ENCODE peak calls at places on chromosomes 5 and 9, in six cellular contexts. J is activated gamma-delta T cell; P is MG63; W is cardiac fibroblast; G is NCI-H524 treated with DMSO at 0.1 percent for 48 hours; E is stimulated activated CD4-positive, alpha-beta T cell treated with anti-CD3 and anti-CD28 coated beads, Interleukin-15, amount 100 ng/mL, for 24 hours. Q is an unnamed sample.
A peak's percentile ranks its signal among the peaks of the same experiment; 100 is the strongest.

GRCh38 chr9:15220658-15221310 is 86.2 kb downstream of the TTC39B start:
- DNase-seq in E (no peak), G (no peak), W (peak; percentile 82), P (no peak), J (no peak), Q (no peak)

GRCh38 chr5:50666261-50667078 is at the start of gene PARP8:
- DNase-seq in W (peak; percentile 61), E (peak; percentile 56), J (peak; percentile 42), P (peak; percentile 59), G (no peak), Q (peak; percentile 65)

GRCh38 chr5:87258507-87258906 is 9.2 kb upstream of the RASA1 start:
- DNase-seq in G (no peak), P (no peak), J (no peak), W (no peak), E (no peak), Q (no peak)

GRCh38 chr5:157506981-157507780 is 47.2 kb downstream of the NIPAL4 start:
- DNase-seq in P (peak; percentile 79), G (no peak), W (peak; percentile 56), J (no peak), E (no peak), Q (no peak)

GRCh38 chr9:126591083-126591482 is 22.6 kb upstream of the LMX1B start:
- DNase-seq in W (no peak), J (no peak), E (no peak), G (no peak), P (peak; percentile 38), Q (no peak)

GRCh38 chr5:103862398-103862797 is 299.8 kb upstream of the NUDT12 start:
- DNase-seq in W (no peak), J (no peak), E (no peak), P (no peak), G (no peak), Q (no peak)

GRCh38 chr5:148913985-148914421 is 87.6 kb downstream of the ADRB2 start:
- DNase-seq in W (peak; percentile 56), G (no peak), J (no peak), E (no peak), P (peak; percentile 93), Q (no peak)

GRCh38 chr9:21679432-21679831 is 123.0 kb upstream of the MTAP start:
- DNase-seq in W (peak; percentile 62), P (peak; percentile 77), J (no peak), E (no peak), G (no peak), Q (no peak)

GRCh38 chr5:178590141-178590923 is at the start of gene COL23A1:
- DNase-seq in E (peak; percentile 54), W (peak; percentile 47), G (no peak), J (peak; percentile 35), P (peak; percentile 94), Q (peak; percentile 13)

GRCh38 chr5:142772766-142773293 is 2.7 kb downstream of the ARHGAP26 start:
- DNase-seq in G (no peak), W (no peak), P (no peak), E (no peak), J (no peak), Q (no peak)

GRCh38 chr5:114729986-114730385 is 368.1 kb downstream of the KCNN2 start:
- DNase-seq in P (no peak), W (no peak), E (no peak), J (no peak), G (no peak), Q (no peak)

GRCh38 chr9:136244776-136245193 is 827 bp downstream of the QSOX2 start:
- DNase-seq in P (no peak), G (no peak), E (no peak), J (no peak), W (no peak), Q (no peak)

GRCh38 chr9:92686954-92687353 is 17.0 kb upstream of the IPPK start:
- DNase-seq in E (no peak), G (no peak), W (peak; percentile 21), J (no peak), P (no peak), Q (no peak)

GRCh38 chr9:37596504-37596903 is 4.1 kb upstream of the TOMM5 start:
- DNase-seq in P (no peak), E (no peak), W (peak; percentile 14), J (no peak), G (no peak), Q (no peak)

GRCh38 chr9:19271081-19271480 is 40.6 kb downstream of the DENND4C start:
- DNase-seq in P (no peak), W (peak; percentile 8), E (no peak), J (no peak), G (no peak), Q (no peak)

GRCh38 chr5:140546851-140547507 is 483 bp upstream of the EIF4EBP3 start:
- DNase-seq in E (no peak), W (peak; percentile 12), P (peak; percentile 34), J (no peak), G (no peak), Q (no peak)

GRCh38 chr5:158119852-158120708 is 261.1 kb upstream of the CLINT1 start:
- DNase-seq in J (no peak), P (peak; percentile 20), G (no peak), W (peak; percentile 23), E (no peak), Q (no peak)

GRCh38 chr5:98309785-98310566 is 463.5 kb upstream of the RGMB start:
- DNase-seq in J (no peak), P (peak; percentile 91), E (peak; percentile 18), G (no peak), W (peak; percentile 100), Q (no peak)

GRCh38 chr5:166758151-166758550 is 1533.3 kb upstream of the WWC1 start:
- DNase-seq in E (no peak), W (peak; percentile 42), G (no peak), J (no peak), P (no peak), Q (no peak)

GRCh38 chr5:133421394-133421793 is 190.9 kb downstream of the FSTL4 start:
- DNase-seq in E (peak; percentile 50), W (peak; percentile 14), G (no peak), J (no peak), P (no peak), Q (no peak)

GRCh38 chr9:119283118-119283794 is 86.0 kb downstream of the BRINP1 start:
- DNase-seq in E (no peak), J (no peak), G (no peak), W (no peak), P (peak; percentile 79), Q (no peak)

GRCh38 chr9:89318123-89319014 is at the start of gene SECISBP2:
- DNase-seq in J (peak; percentile 96), G (peak; percentile 64), W (peak; percentile 98), P (peak; percentile 96), E (peak; percentile 95), Q (peak; percentile 97)

GRCh38 chr5:56632199-56632598 is 183.2 kb upstream of the MAP3K1 start:
- DNase-seq in W (no peak), P (no peak), G (no peak), J (no peak), E (no peak), Q (no peak)

GRCh38 chr9:135282001-135282731 is 194.7 kb downstream of the OLFM1 start:
- DNase-seq in E (peak; percentile 34), G (no peak), J (no peak), W (peak; percentile 41), P (peak; percentile 49), Q (peak; percentile 11)

GRCh38 chr9:6869081-6869948 is 111.5 kb downstream of the KDM4C start:
- DNase-seq in J (no peak), P (peak; percentile 41), G (no peak), E (no peak), W (no peak), Q (no peak)

GRCh38 chr5:82349651-82350050 is 71.5 kb upstream of the RPS23 start:
- DNase-seq in J (no peak), W (peak; percentile 48), P (peak; percentile 53), E (peak; percentile 57), G (no peak), Q (no peak)

GRCh38 chr5:157624144-157624543 is 28.1 kb downstream of the SOX30 start:
- DNase-seq in P (no peak), J (no peak), G (no peak), E (no peak), W (no peak), Q (no peak)

GRCh38 chr5:156473271-156473935 is 146.4 kb downstream of the SGCD start:
- DNase-seq in J (no peak), E (no peak), G (no peak), W (peak; percentile 50), P (no peak), Q (no peak)

GRCh38 chr5:149439899-149440655 is 61.0 kb upstream of the IL17B start:
- DNase-seq in P (peak; percentile 59), E (peak; percentile 35), W (peak; percentile 67), G (no peak), J (no peak), Q (no peak)

GRCh38 chr9:99964336-99964735 is 57.9 kb downstream of the STX17 start:
- DNase-seq in E (no peak), G (no peak), W (no peak), P (no peak), J (no peak), Q (no peak)

GRCh38 chr9:133429641-133430161 is 7.5 kb downstream of the ADAMTS13 start:
- DNase-seq in E (peak; percentile 34), P (no peak), G (no peak), J (no peak), W (peak; percentile 9), Q (no peak)

GRCh38 chr9:137310190-137311052 is 8.3 kb upstream of the NRARP start:
- DNase-seq in P (no peak), E (no peak), G (no peak), W (no peak), J (no peak), Q (no peak)

GRCh38 chr5:14281746-14282181 is 138.6 kb downstream of the TRIO start:
- DNase-seq in G (no peak), P (no peak), E (peak; percentile 21), W (no peak), J (no peak), Q (no peak)

GRCh38 chr5:179311581-179311980 is 33.7 kb downstream of the ADAMTS2 start:
- DNase-seq in W (no peak), E (no peak), P (no peak), G (no peak), J (no peak), Q (no peak)

GRCh38 chr5:76944638-76945037 is 8.2 kb upstream of the CRHBP start:
- DNase-seq in G (no peak), W (no peak), E (no peak), P (no peak), J (no peak), Q (no peak)

GRCh38 chr5:156451505-156451904 is 124.5 kb downstream of the SGCD start:
- DNase-seq in J (no peak), G (no peak), P (no peak), W (no peak), E (no peak), Q (no peak)

GRCh38 chr9:131676431-131676972 is 63.4 kb downstream of the RAPGEF1 start:
- DNase-seq in E (peak; percentile 36), W (no peak), G (no peak), P (no peak), J (no peak), Q (peak; percentile 85)

GRCh38 chr5:5181650-5182324 is 41.7 kb downstream of the ADAMTS16 start:
- DNase-seq in G (no peak), W (no peak), E (no peak), P (no peak), J (no peak), Q (no peak)